ENCODE peak calls at places on chromosomes 13 and 19, in five cellular contexts. E is body of pancreas; A is stimulated activated naive CD8-positive, alpha-beta T cell treated with anti-CD3 and anti-CD28 coated beads, Interleukin-15, Interleukin-2, amounts not matched to agents 100 U/mL and 50 U/mL, for 24 hours; V is activated CD8-positive, alpha-beta T cell treated with anti-CD3 and anti-CD28 coated beads for 36 hours; B is omental fat pad. D is an unnamed sample.

GRCh38 chr19:16359074-16359473 is 34.4 kb downstream of the KLF2 start:
- ATAC-seq in E (no peak), A (no peak), V (no peak), B (no peak), D (no peak)

GRCh38 chr13:104737713-104738112 is 1671.5 kb upstream of the SLC10A2 start:
- ATAC-seq in E (no peak), A (no peak), V (no peak), B (no peak), D (no peak)

GRCh38 chr19:44623080-44623479 is 9.7 kb downstream of the IGSF23 start:
- ATAC-seq in E (peak; percentile 43), A (no peak), V (no peak), B (no peak), D (no peak)

GRCh38 chr13:28641600-28641926 is 17.4 kb upstream of the POMP start:
- ATAC-seq in E (no peak), A (no peak), V (no peak), B (no peak), D (peak; percentile 31)

GRCh38 chr19:7263521-7263920 is 30.7 kb downstream of the INSR start:
- ATAC-seq in E (no peak), A (no peak), V (no peak), B (no peak), D (no peak)

GRCh38 chr13:37295573-37295972 is 190.1 kb upstream of the CSNK1A1L start:
- ATAC-seq in E (no peak), A (no peak), V (no peak), B (no peak), D (no peak)

GRCh38 chr19:45812297-45812696 is 2.8 kb downstream of the RSPH6A start:
- ATAC-seq in E (no peak), A (no peak), V (no peak), B (no peak), D (no peak)

GRCh38 chr13:28268800-28269223 is 130.5 kb downstream of the PAN3 start:
- ATAC-seq in E (no peak), A (peak; percentile 94), V (peak; percentile 92), B (no peak), D (peak; percentile 98)

GRCh38 chr13:30175166-30175565 is 132.2 kb downstream of the KATNAL1 start:
- ATAC-seq in E (no peak), A (no peak), V (no peak), B (no peak), D (no peak)

GRCh38 chr13:36870050-36870692 is 49.9 kb downstream of the SMAD9 start:
- ATAC-seq in E (no peak), A (no peak), V (no peak), B (no peak), D (no peak)

GRCh38 chr13:79637086-79637763 is 156.3 kb downstream of the NDFIP2 start:
- ATAC-seq in E (peak; percentile 55), A (no peak), V (no peak), B (peak; percentile 75), D (no peak)

GRCh38 chr19:1621021-1621420 is 15.8 kb upstream of the UQCR11 start:
- ATAC-seq in E (no peak), A (no peak), V (no peak), B (no peak), D (no peak)

GRCh38 chr13:40061466-40062450 is 406.3 kb downstream of the COG6 start:
- ATAC-seq in E (peak; percentile 36), A (no peak), V (no peak), B (no peak), D (no peak)

GRCh38 chr19:41376241-41376997 is at the start of gene TMEM91:
- ATAC-seq in E (peak; percentile 52), A (peak; percentile 9), V (peak; percentile 28), B (peak; percentile 54), D (peak; percentile 67)

GRCh38 chr19:34639491-34640085 is 37.4 kb downstream of the SCGB2B2 start:
- ATAC-seq in E (peak; percentile 71), A (peak; percentile 49), V (peak; percentile 51), B (no peak), D (peak; percentile 54)

GRCh38 chr19:43777163-43777700 is 3.5 kb downstream of the KCNN4 start:
- ATAC-seq in E (no peak), A (peak; percentile 21), V (peak; percentile 31), B (no peak), D (peak; percentile 6)

GRCh38 chr13:48562296-48563066 is 29.6 kb upstream of the RCBTB2 start:
- ATAC-seq in E (no peak), A (peak; percentile 99), V (peak; percentile 94), B (no peak), D (peak; percentile 99)

GRCh38 chr13:32407854-32408253 is 20.1 kb downstream of the N4BP2L1 start:
- ATAC-seq in E (no peak), A (no peak), V (peak; percentile 60), B (no peak), D (peak; percentile 95)

GRCh38 chr19:30676990-30677679 is 305.0 kb downstream of the ZNF536 start:
- ATAC-seq in E (no peak), A (no peak), V (no peak), B (no peak), D (no peak)

GRCh38 chr19:3250675-3251074 is 26.2 kb downstream of the CELF5 start:
- ATAC-seq in E (peak; percentile 38), A (peak; percentile 65), V (peak; percentile 83), B (no peak), D (peak; percentile 63)

GRCh38 chr13:46369506-46370268 is 17.4 kb downstream of the RUBCNL start:
- ATAC-seq in E (peak; percentile 50), A (no peak), V (no peak), B (peak; percentile 77), D (no peak)

GRCh38 chr13:29508874-29509249 is 86.6 kb downstream of the SLC7A1 start:
- ATAC-seq in E (no peak), A (no peak), V (no peak), B (no peak), D (no peak)